ENCODE peak calls at places on chromosome 11, in four cellular contexts. E, V, H and S are unnamed samples.

GRCh38 chr11:35349897-35350296 is 69.5 kb downstream of the SLC1A2 start:
- DNase-seq in E (no peak), V (no peak), H (no peak), S (no peak)

GRCh38 chr11:133935551-133935910 is 21.2 kb downstream of the IGSF9B start:
- DNase-seq in E (no peak), V (no peak), H (no peak), S (no peak)

GRCh38 chr11:128467041-128467440 is 120.3 kb downstream of the ETS1 start:
- DNase-seq in E (no peak), V (no peak), H (no peak), S (no peak)

GRCh38 chr11:45180888-45181594 is 34.6 kb downstream of the PRDM11 start:
- DNase-seq in E (no peak), V (no peak), H (no peak), S (no peak)

GRCh38 chr11:122271167-122271566 is 155.2 kb upstream of the BLID start:
- DNase-seq in E (no peak), V (no peak), H (no peak), S (no peak)

GRCh38 chr11:116112031-116112935 is 608.1 kb upstream of the CADM1 start:
- DNase-seq in E (no peak), V (no peak), H (no peak), S (no peak)

GRCh38 chr11:96875772-96876171 is 486.0 kb downstream of the JRKL start:
- DNase-seq in E (no peak), V (no peak), H (no peak), S (no peak)

GRCh38 chr11:19673924-19674390 is 38.7 kb upstream of the NAV2 start:
- DNase-seq in E (no peak), V (no peak), H (peak; percentile 54), S (no peak)

GRCh38 chr11:43573233-43573632 is 107.3 kb upstream of the HSD17B12 start:
- DNase-seq in E (peak; percentile 27), V (no peak), H (peak; percentile 70), S (no peak)

GRCh38 chr11:17259931-17260499 is 16.5 kb upstream of the NUCB2 start:
- DNase-seq in E (no peak), V (no peak), H (no peak), S (no peak)

GRCh38 chr11:73287400-73288101 is 15.4 kb downstream of the P2RY6 start:
- DNase-seq in E (no peak), V (no peak), H (no peak), S (no peak)

GRCh38 chr11:134331565-134332188 is at the start of gene GLB1L2:
- DNase-seq in E (peak; percentile 35), V (peak; percentile 62), H (peak; percentile 86), S (peak; percentile 66)

GRCh38 chr11:113828186-113828585 is 47.2 kb downstream of the USP28 start:
- DNase-seq in E (no peak), V (no peak), H (no peak), S (no peak)

GRCh38 chr11:5968394-5968793 is at the start of gene OR56A5:
- DNase-seq in E (no peak), V (no peak), H (no peak), S (no peak)

GRCh38 chr11:46281374-46281831 is 3.9 kb downstream of the CREB3L1 start:
- DNase-seq in E (no peak), V (no peak), H (peak; percentile 54), S (no peak)

GRCh38 chr11:66595245-66595904 is 2.4 kb downstream of the CCS start:
- DNase-seq in E (no peak), V (no peak), H (no peak), S (no peak)

GRCh38 chr11:326842-327580 is 6.4 kb upstream of the IFITM3 start:
- DNase-seq in E (peak; percentile 36), V (peak; percentile 73), H (no peak), S (peak; percentile 71)

GRCh38 chr11:109480251-109480650 is 58.3 kb downstream of the C11orf87 start:
- DNase-seq in E (no peak), V (no peak), H (peak; percentile 47), S (no peak)

GRCh38 chr11:107576497-107577086 is 11.1 kb upstream of the ALKBH8 start:
- DNase-seq in E (peak; percentile 19), V (no peak), H (peak; percentile 72), S (peak; percentile 18)

GRCh38 chr11:43908683-43909082 is 28.1 kb downstream of the ALKBH3 start:
- DNase-seq in E (no peak), V (no peak), H (no peak), S (no peak)

GRCh38 chr11:47981667-47982404 is 1.5 kb downstream of the PTPRJ start:
- DNase-seq in E (no peak), V (no peak), H (no peak), S (no peak)

GRCh38 chr11:47980093-47980906 is at the start of gene PTPRJ:
- DNase-seq in E (no peak), V (peak; percentile 75), H (peak; percentile 74), S (peak; percentile 70)

GRCh38 chr11:47979378-47980092 is 824 bp upstream of the PTPRJ start:
- DNase-seq in E (no peak), V (no peak), H (peak; percentile 55), S (no peak)

GRCh38 chr11:47983464-47984397 is 3.4 kb downstream of the PTPRJ start:
- DNase-seq in E (no peak), V (no peak), H (no peak), S (no peak)

DNA sequence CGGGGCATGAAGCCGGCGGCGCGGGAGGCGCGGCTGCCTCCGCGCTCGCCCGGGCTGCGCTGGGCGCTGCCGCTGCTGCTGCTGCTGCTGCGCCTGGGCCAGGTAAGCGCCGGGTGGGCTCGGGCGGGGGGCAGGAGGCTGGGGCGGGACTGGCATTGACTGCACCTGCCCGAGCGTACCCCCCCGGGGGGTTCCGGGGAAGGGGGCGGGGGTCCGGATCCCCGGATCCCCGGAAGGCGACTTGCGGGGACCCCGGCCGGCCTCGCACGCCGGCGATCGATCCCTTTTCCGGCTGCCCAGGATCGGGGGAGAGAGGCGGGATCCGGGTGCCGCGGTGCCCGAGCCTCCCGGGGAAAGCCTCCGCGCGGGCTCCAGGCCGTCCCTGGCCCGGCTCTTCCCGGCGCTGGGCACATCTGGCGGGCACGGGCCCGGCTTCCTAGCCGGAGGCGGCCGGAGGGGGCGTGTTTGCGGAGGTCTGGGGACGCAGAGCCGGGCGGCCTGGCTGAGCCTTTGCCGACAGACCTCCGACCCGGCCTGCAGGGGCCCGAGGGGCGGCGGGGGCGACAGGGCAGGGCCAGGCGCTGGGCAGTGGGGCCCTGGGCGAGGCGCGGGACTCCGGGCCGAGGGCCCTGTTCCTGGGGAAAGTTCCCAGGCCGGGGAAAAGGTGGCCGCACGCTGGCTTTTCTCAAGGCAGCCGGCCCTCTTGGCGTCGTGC is 705 bp downstream of the PTPRJ start:
- DNase-seq in E (no peak), V (peak; percentile 68), H (peak; percentile 80), S (peak; percentile 56)
- TF ChIP-seq TAF1 in E (no peak), V (no peak), H (peak; percentile 42), S (no peak)

GRCh38 chr11:64848214-64848778 is 3.8 kb upstream of the CDC42BPG start:
- DNase-seq in E (no peak), V (no peak), H (no peak), S (no peak)

GRCh38 chr11:64849600-64850356 is 5.3 kb upstream of the CDC42BPG start:
- DNase-seq in E (no peak), V (no peak), H (no peak), S (no peak)

GRCh38 chr11:64850979-64851567 is 6.6 kb upstream of the CDC42BPG start:
- DNase-seq in E (no peak), V (peak; percentile 93), H (peak; percentile 56), S (peak; percentile 82)

GRCh38 chr11:64846998-64847666 is 2.7 kb upstream of the CDC42BPG start:
- DNase-seq in E (peak; percentile 87), V (peak; percentile 87), H (peak; percentile 98), S (peak; percentile 76)

DNA sequence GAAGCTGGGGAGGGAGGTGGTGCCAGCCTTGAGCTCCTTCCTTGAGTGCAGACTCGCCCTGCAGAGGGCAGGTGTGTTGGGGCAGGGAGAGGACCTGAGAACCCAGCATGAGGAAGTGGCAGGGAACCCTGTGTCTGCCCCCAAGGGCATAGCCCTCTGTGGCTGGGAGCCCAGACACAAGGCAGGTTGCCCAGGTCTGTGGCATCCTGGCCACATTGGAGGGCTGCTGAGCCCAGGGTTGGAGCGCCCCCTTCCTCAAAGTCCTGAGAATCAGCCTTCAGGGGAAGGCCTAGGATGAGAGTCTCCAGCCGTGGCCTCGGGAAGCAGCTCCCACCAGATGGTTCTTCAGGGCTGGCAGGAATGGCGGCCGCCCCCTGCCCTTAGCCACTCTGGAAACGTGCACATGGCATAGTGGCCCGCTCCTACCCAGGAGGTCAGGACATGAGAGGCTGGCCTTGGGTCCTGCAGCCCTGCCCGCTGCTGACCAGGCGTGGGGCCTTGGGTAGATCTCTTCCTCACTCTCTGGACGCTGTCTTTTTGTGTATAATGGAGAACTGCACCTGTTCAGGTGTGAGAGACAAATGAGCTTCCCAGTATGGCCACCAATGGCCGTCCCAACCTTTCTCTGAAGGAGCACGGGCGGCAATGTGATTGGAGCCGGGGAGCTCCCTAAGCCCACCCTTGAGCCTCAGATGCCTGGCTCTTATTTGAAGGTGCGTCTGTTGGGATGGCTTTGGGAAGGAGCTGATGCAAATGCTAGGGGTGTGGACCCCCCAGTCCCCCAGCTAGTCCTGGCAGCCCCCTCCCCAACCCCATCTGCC is 4.5 kb upstream of the CDC42BPG start:
- DNase-seq in E (no peak), V (no peak), H (peak; percentile 75), S (no peak)
- TF ChIP-seq POLR2AphosphoS5 in E (no peak), V (no peak), H (no peak), S (no peak)

DNA sequence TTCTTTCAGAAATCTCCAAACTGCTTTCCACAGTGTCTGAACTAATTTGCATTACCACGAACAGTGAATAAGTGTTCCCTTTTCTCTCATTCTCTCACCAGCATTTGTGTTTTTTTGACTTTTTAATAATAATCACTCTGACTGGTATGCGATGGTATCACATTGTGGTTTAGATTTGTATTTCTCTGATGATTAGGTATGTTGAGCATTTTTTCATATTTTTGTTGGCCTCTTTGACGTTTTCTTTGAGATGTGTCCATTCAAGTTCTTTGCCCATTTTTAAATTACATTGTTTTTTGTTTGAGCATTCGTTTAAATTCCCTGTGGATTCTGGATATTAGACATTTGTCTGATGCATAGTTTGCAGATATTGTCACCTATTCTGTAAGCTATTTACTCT is 1639.6 kb upstream of the TENM4 start:
- DNase-seq in E (no peak), V (no peak), H (no peak), S (no peak)
- TF ChIP-seq POLR2A in E (no peak), V (no peak), H (no peak), S (no peak)

DNA sequence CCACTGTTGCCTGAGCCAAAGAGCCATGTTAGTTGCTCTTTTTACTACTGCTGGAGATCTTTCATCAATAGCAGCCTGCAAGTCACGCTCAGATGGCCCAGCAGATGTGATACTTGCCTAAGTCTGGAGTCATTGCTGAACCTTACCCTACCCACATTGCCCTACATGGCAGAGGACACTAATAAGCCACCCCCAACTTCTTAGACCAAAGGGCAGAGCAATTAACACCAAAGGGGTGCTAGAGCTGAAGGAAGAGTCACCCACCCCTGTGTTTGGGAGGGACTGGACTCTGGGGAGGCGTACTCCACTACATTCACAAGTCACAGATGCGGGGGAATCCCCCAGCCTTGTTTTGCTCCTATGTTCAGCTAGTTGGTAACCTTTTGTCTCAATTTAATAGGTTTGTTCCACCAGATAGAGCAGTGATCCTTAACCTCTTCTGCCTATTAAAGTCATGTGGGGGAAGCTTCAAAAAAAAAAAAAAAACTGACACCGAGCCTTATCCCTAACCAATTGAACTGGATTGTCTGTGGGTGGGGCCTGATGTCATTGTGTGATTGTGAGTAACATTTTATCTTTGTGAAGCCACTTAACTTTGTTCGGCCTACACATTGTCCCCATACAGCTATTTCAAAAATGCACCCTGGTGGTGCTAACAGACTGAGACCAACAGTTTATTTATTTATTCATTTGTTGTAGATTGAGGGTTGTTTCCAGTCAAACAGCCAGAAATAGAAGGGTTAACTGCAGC is 13.1 kb downstream of the ADM start:
- DNase-seq in E (no peak), V (no peak), H (no peak), S (no peak)
- TF ChIP-seq TAF1 in E (no peak), V (no peak), H (no peak), S (no peak)